ENCODE peak calls at places on chromosomes 16 and 17, in six cellular contexts. Z, F, Q, N, L and K are unnamed samples.

GRCh38 chr16:66874079-66874775 is 6.1 kb upstream of the PDP2 start:
- DNase-seq in N (no peak), Q (no peak), F (peak; percentile 81), L (no peak), Z (no peak), K (peak; percentile 31)

GRCh38 chr17:76265624-76266243 is 586 bp downstream of the UBALD2 start:
- DNase-seq in L (peak; percentile 70), Z (peak; percentile 71), N (peak; percentile 92), Q (no peak), F (peak; percentile 52), K (peak; percentile 56)

GRCh38 chr17:44917456-44917855 is 2.2 kb upstream of the GFAP start:
- DNase-seq in F (no peak), N (peak; percentile 39), Z (no peak), L (no peak), Q (no peak), K (no peak)

GRCh38 chr16:11183035-11183812 is 72.8 kb downstream of the SOCS1 start:
- DNase-seq in N (no peak), L (no peak), Z (no peak), Q (no peak), F (no peak), K (peak; percentile 88)

GRCh38 chr16:75566889-75567255 is 693 bp downstream of the GABARAPL2 start:
- DNase-seq in Z (no peak), L (no peak), Q (no peak), F (peak; percentile 18), N (peak; percentile 81), K (peak; percentile 39)

GRCh38 chr16:65655802-65656201 is 533.9 kb upstream of the CDH11 start:
- DNase-seq in L (no peak), F (peak; percentile 43), Q (no peak), Z (no peak), N (no peak), K (no peak)

GRCh38 chr16:80208015-80208414 is 332.8 kb upstream of the DYNLRB2 start:
- DNase-seq in Q (no peak), L (no peak), Z (no peak), F (no peak), N (no peak), K (no peak)

GRCh38 chr16:56192971-56193936 is 2.0 kb downstream of the GNAO1 start:
- DNase-seq in Z (no peak), N (no peak), Q (no peak), F (no peak), L (no peak), K (no peak)

GRCh38 chr17:8955560-8955959 is 9.9 kb downstream of the PIK3R5 start:
- DNase-seq in N (no peak), Q (no peak), L (no peak), F (no peak), Z (no peak), K (no peak)

GRCh38 chr17:41771389-41772206 is 14.9 kb downstream of the JUP start:
- DNase-seq in N (peak; percentile 19), Z (no peak), F (no peak), L (no peak), Q (no peak), K (peak; percentile 71)

GRCh38 chr16:51553910-51554309 is 402.8 kb upstream of the SALL1 start:
- DNase-seq in Z (no peak), L (no peak), Q (no peak), F (peak; percentile 34), N (no peak), K (no peak)

GRCh38 chr17:29177871-29178749 is 2.1 kb downstream of the MYO18A start:
- DNase-seq in Z (peak; percentile 42), F (no peak), Q (no peak), L (no peak), N (no peak), K (no peak)

GRCh38 chr17:32929288-32929574 is 1.3 kb downstream of the TMEM98 start:
- DNase-seq in F (no peak), N (no peak), Z (no peak), L (no peak), Q (no peak), K (no peak)
- H3K4me3 ChIP-seq in F (peak overlapping the region; percentile 68), N (peak overlapping the region; percentile 36), Z (no peak overlapping the region), L (peak overlapping the region; percentile 75), Q (no peak overlapping the region), K (no peak overlapping the region)

DNA sequence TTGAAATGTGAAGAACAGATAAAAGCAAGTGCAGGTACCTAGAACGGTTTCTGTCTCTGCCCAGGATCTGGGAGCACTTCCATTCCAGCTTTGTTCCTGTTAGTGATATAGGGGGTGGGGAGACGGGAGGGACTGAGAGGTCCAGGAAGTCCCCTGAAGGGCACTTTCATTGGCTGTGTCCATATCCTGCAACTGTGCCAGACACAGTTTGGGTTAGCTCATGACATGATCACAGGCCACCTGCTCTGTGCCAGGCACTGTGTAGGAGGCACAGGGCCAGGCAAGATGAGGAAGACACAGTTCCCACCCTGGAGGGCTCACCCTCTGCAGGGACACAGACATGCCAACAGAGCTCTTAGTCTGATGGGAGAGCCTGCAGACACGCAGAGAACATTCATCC is 7.9 kb downstream of the CBLN1 start:
- DNase-seq in Q (no peak), L (no peak), N (no peak), F (no peak), Z (no peak), K (no peak)
- TF ChIP-seq CTCF in Q (no peak), L (no peak), N (no peak), F (no peak), Z (no peak), K (no peak)

GRCh38 chr17:38509008-38509771 is 80.9 kb downstream of the ARHGAP23 start:
- DNase-seq in L (peak; percentile 72), N (peak; percentile 82), Z (peak; percentile 78), Q (peak; percentile 16), F (peak; percentile 96), K (peak; percentile 84)
- H3K4me3 ChIP-seq in L (peak overlapping the region; percentile 52), N (no peak overlapping the region), Z (no peak overlapping the region), Q (no peak overlapping the region), F (peak overlapping the region; percentile 39), K (no peak overlapping the region)

DNA sequence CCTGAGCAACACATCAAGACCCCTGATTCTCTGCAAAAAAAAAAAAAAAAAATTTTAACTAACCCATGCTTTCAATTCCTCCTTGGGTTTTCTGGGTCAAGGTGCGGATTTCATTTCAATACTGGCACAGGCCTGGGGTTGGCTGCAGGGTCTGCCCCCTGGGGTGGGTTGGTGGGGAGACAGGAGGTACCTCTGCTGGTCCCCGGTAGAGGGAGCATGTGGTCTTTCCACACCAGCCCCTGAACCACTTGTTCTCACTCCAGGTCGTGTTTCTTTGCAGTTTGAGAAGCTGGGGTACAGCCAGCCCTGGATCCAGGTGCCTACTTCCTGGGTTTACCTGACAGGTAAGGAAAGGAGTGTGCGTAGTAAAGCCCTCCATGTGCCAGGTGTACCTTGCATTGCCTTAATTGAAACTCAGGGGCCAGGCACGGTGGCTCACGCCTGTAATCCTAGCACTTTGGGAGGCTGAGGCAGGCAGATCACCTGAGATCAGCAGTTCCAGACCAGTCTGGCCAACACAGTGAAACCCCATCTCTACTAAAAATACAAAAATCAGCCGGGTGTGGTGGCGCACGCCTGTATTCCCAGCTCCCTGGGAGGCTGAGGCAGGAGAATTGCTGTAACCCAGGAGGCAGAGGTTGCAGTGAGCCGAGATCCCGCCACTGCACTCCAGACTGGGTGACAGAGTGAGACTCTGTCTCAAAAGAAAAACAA is 21.8 kb downstream of the SDR42E2 start:
- DNase-seq in Z (no peak), Q (no peak), L (no peak), F (peak; percentile 24), N (no peak), K (peak; percentile 46)
- TF ChIP-seq CTCF in Z (no peak), Q (no peak), L (peak; percentile 14), F (peak; percentile 54), N (no peak), K (peak; percentile 54)

DNA sequence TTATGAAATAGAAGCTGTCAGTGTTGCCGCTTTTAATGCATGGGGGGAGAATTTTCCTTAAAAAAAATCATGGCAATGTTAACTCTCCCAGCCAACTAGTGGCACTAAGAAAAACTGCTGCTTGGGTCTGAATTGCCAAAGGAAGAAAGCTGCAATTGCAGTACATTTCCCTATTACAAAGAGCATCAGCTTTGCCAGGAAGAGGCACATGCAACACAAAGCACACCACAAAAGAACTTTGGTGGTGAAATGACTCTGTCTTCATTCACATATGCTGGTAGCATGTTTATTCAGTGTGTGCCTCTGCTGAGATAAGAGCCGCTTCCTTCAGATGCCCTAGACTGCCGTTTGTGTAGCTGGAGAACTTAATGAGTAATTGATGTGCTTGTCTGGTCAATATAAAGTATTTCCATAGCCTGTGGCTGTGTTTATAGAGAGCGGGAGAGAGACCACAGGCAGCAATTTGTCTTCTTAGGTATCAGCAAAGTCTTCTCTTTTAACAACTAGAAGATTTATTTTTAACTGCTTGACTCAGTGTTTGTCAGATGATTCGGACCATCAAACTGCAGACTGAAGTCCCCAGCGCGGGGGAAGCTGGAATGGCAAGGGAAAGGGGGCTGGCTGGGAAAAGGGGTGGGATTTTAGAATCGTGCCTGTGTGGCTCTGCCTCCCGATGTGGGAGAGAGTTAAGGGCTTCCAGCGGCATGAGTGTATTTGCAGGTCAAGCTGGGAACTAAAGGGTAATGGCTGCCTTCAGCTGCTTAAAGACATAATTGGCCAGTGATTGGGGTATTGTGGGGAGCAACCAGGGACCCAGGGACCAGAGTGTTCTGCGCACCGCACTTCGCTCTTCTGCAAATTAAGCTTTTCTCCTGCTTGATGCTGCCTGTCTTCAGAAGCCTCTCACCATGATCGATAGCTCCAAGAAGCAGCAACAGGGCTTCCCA is 115.2 kb downstream of the MRTFB start:
- DNase-seq in N (no peak), L (peak; percentile 31), F (peak; percentile 80), Q (peak; percentile 7), Z (peak; percentile 46), K (peak; percentile 3)
- H3K4me3 ChIP-seq in N (peak overlapping the region; percentile 10), L (peak overlapping the region; percentile 62), F (peak overlapping the region; percentile 57), Q (peak overlapping the region; percentile 57), Z (no peak overlapping the region), K (no peak overlapping the region)

DNA sequence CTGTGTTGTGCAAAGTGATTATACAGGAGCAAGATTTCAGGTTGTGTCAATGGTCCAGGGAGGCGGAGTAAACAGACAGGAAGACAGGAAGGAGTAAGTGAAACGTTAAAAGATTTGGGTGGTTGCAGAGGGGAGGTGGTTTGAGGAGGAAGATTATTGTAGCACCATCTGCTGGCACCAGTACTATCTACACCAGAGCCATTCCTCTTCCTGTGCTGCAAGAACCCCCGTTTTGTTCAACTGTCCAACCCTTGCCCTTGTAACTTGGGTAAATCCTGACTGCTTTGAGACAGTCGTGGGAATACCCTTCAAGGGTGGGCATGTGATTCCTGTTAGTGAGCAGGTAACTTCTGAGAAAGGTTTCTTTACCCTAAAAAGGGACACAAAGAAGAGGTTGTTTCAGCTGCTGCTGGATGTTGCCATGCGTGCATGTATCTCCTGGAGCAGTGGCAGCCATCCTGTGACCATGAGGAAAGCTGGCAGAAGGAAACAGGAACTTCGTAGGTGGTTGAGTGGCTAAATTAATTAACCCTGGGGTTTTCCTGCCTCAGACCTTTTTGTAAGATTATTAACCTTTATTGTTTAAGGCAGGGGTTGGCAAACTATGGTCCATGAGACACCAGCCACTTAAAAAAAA is 124.1 kb downstream of the PRKCA start:
- DNase-seq in F (peak; percentile 56), L (no peak), N (no peak), Q (no peak), Z (no peak), K (peak; percentile 71)
- TF ChIP-seq CTCF in F (peak; percentile 55), L (peak; percentile 26), N (peak; percentile 25), Q (no peak), Z (no peak), K (peak; percentile 36)

GRCh38 chr16:87853411-87854052 is 15.8 kb downstream of the SLC7A5 start:
- DNase-seq in N (peak; percentile 98), F (peak; percentile 91), L (peak; percentile 94), Q (peak; percentile 95), Z (peak; percentile 96), K (peak; percentile 90)
- H3K4me3 ChIP-seq in N (peak overlapping the region; percentile 21), F (peak overlapping the region; percentile 57), L (peak overlapping the region; percentile 51), Q (peak overlapping the region; percentile 19), Z (no peak overlapping the region), K (peak overlapping the region; percentile 29)